ENCODE peak calls at places on chromosome 4, in seven cellular contexts. C is mesenchymal stem cell, Y is tibial artery, H is heart right ventricle, S is PC-3, P is adrenal gland, F is esophagus squamous epithelium. U is an unnamed sample.

GRCh38 chr4:148288448-148288847 is 153.8 kb downstream of the NR3C2 start:
- DNase-seq in C (no peak), Y (no peak), H (peak; percentile 60), S (no peak), P (no peak), F (no peak), U (no peak)

GRCh38 chr4:5370286-5370685 is 319.0 kb downstream of the STK32B start:
- DNase-seq in C (peak; percentile 90), Y (no peak), H (no peak), S (peak; percentile 90), P (no peak), F (no peak), U (peak; percentile 68)

GRCh38 chr4:5036239-5036638 is 15.0 kb upstream of the STK32B start:
- DNase-seq in C (peak; percentile 38), Y (peak; percentile 16), H (no peak), S (peak; percentile 11), P (no peak), F (no peak), U (no peak)

GRCh38 chr4:19684079-19684478 is 567.6 kb upstream of the SLIT2 start:
- DNase-seq in C (no peak), Y (no peak), H (no peak), S (no peak), P (no peak), F (no peak), U (no peak)

GRCh38 chr4:32607978-32608377 is 1887.8 kb downstream of the PCDH7 start:
- DNase-seq in C (no peak), Y (no peak), H (no peak), S (no peak), P (no peak), F (no peak), U (no peak)

GRCh38 chr4:665751-666435 is 8.2 kb downstream of the ATP5ME start:
- DNase-seq in C (no peak), Y (no peak), H (no peak), S (no peak), P (no peak), F (no peak), U (no peak)

GRCh38 chr4:112348488-112349158 is 51.5 kb downstream of the ALPK1 start:
- DNase-seq in C (peak; percentile 57), Y (peak; percentile 69), H (peak; percentile 69), S (peak; percentile 60), P (peak; percentile 39), F (no peak), U (no peak)

GRCh38 chr4:78556655-78557054 is 5.1 kb downstream of the ANXA3 start:
- DNase-seq in C (no peak), Y (no peak), H (no peak), S (peak; percentile 37), P (no peak), F (no peak), U (peak; percentile 72)

GRCh38 chr4:183610033-183610432 is 49.0 kb downstream of the RWDD4 start:
- DNase-seq in C (no peak), Y (no peak), H (no peak), S (no peak), P (no peak), F (no peak), U (no peak)

GRCh38 chr4:150323551-150324325 is 245.5 kb downstream of the DCLK2 start:
- DNase-seq in C (peak; percentile 33), Y (no peak), H (no peak), S (no peak), P (no peak), F (no peak), U (no peak)

GRCh38 chr4:41360214-41360910 is 103.6 kb downstream of the UCHL1 start:
- DNase-seq in C (peak; percentile 80), Y (peak; percentile 88), H (peak; percentile 85), S (peak; percentile 67), P (peak; percentile 79), F (no peak), U (peak; percentile 22)

GRCh38 chr4:130395871-130396270 is 1299.9 kb downstream of the C4orf33 start:
- DNase-seq in C (peak; percentile 31), Y (no peak), H (no peak), S (peak; percentile 73), P (no peak), F (no peak), U (peak; percentile 86)

GRCh38 chr4:141027421-141027820 is 105.8 kb downstream of the RNF150 start:
- DNase-seq in C (peak; percentile 32), Y (no peak), H (no peak), S (peak; percentile 38), P (no peak), F (no peak), U (no peak)

GRCh38 chr4:126267689-126268088 is 952.9 kb downstream of the FAT4 start:
- DNase-seq in C (peak; percentile 45), Y (no peak), H (no peak), S (no peak), P (no peak), F (no peak), U (peak; percentile 8)

DNA sequence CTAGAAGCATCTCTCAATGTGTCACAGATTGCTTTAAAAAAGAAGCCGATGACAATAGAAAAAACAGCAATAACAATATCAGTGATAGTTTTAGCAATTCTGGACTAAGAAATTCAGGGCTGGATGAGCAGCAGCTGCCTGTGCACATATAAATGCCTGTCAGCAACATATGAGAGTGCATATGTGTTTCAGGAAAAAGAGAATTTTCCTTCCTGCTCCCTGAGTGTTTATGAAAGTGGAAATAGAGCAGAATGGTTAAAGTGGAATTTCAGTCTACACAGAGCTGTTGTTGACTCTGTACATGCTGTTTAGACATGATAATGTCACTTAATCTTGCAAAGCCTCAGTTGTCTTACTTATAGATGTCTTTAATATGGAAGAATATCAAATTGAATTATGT is 164.4 kb upstream of the PCDH7 start:
- DNase-seq in C (no peak), Y (no peak), H (no peak), S (no peak), P (no peak), F (no peak), U (no peak)
- H3K27ac ChIP-seq in C (no peak overlapping the region), Y (no peak overlapping the region), H (no peak overlapping the region), S (no peak overlapping the region), P (no peak overlapping the region), F (no peak overlapping the region), U (no peak overlapping the region)

GRCh38 chr4:165331316-165331715 is 3.8 kb downstream of the MSMO1 start:
- DNase-seq in C (peak; percentile 19), Y (no peak), H (no peak), S (no peak), P (no peak), F (no peak), U (no peak)

GRCh38 chr4:165331823-165332222 is 4.4 kb downstream of the MSMO1 start:
- DNase-seq in C (no peak), Y (no peak), H (no peak), S (no peak), P (no peak), F (no peak), U (no peak)

GRCh38 chr4:165332502-165332901 is 5.0 kb downstream of the MSMO1 start:
- DNase-seq in C (no peak), Y (no peak), H (no peak), S (no peak), P (no peak), F (no peak), U (no peak)

GRCh38 chr4:165335163-165335703 is 7.8 kb downstream of the MSMO1 start:
- DNase-seq in C (no peak), Y (no peak), H (no peak), S (no peak), P (no peak), F (no peak), U (no peak)

DNA sequence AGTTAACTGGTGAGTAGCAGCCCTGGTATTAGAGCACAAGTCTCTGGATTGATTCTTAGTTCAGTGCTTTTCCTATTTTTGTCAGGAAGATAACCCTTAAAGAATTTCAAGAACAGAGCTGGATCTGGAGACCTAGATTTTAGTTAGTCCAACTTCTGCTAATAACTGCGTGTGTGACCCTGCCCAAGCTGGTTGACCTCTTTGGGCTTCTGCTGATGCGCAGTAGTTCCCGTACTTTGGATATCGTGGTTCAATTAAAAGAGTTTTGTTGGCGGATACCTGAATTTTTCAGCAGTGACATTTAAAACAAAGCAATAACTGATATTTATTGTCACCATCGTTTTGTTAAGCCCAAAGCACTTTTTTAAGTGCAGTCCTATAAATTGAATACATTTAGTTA is 9.3 kb downstream of the MSMO1 start:
- DNase-seq in C (no peak), Y (no peak), H (no peak), S (no peak), P (no peak), F (no peak), U (no peak)
- H3K27ac ChIP-seq in C (no peak overlapping the region), Y (no peak overlapping the region), H (no peak overlapping the region), S (no peak overlapping the region), P (no peak overlapping the region), F (no peak overlapping the region), U (no peak overlapping the region)

GRCh38 chr4:94507281-94507680 is 55.5 kb downstream of the PDLIM5 start:
- DNase-seq in C (no peak), Y (no peak), H (no peak), S (no peak), P (no peak), F (no peak), U (peak; percentile 69)
- H3K27ac ChIP-seq in C (no peak overlapping the region), Y (peak overlapping the region; percentile 71), H (no peak overlapping the region), S (peak overlapping the region; percentile 77), P (peak overlapping the region; percentile 55), F (peak overlapping the region; percentile 13), U (peak overlapping the region; percentile 55)

GRCh38 chr4:123244233-123244632 is 152.4 kb upstream of the SPRY1 start:
- DNase-seq in C (peak; percentile 24), Y (no peak), H (peak; percentile 51), S (no peak), P (peak; percentile 27), F (no peak), U (peak; percentile 63)

GRCh38 chr4:123249821-123250220 is 146.8 kb upstream of the SPRY1 start:
- DNase-seq in C (no peak), Y (no peak), H (no peak), S (no peak), P (no peak), F (no peak), U (no peak)

GRCh38 chr4:123250843-123251242 is 145.8 kb upstream of the SPRY1 start:
- DNase-seq in C (peak; percentile 38), Y (no peak), H (peak; percentile 33), S (no peak), P (peak; percentile 26), F (no peak), U (peak; percentile 63)

GRCh38 chr4:123246085-123246484 is 150.5 kb upstream of the SPRY1 start:
- DNase-seq in C (no peak), Y (no peak), H (no peak), S (no peak), P (no peak), F (no peak), U (no peak)

GRCh38 chr4:123248260-123248659 is 148.3 kb upstream of the SPRY1 start:
- DNase-seq in C (peak; percentile 16), Y (no peak), H (no peak), S (no peak), P (no peak), F (no peak), U (no peak)
- H3K27ac ChIP-seq in C (no peak overlapping the region), Y (no peak overlapping the region), H (no peak overlapping the region), S (no peak overlapping the region), P (no peak overlapping the region), F (no peak overlapping the region), U (no peak overlapping the region)

GRCh38 chr4:139108567-139109128 is 68.4 kb downstream of the ELF2 start:
- DNase-seq in C (no peak), Y (no peak), H (no peak), S (no peak), P (no peak), F (no peak), U (no peak)
- H3K27ac ChIP-seq in C (no peak overlapping the region), Y (no peak overlapping the region), H (no peak overlapping the region), S (no peak overlapping the region), P (no peak overlapping the region), F (no peak overlapping the region), U (no peak overlapping the region)

GRCh38 chr4:168900080-168900479 is 110.0 kb downstream of the CBR4 start:
- DNase-seq in C (no peak), Y (peak; percentile 88), H (peak; percentile 39), S (no peak), P (no peak), F (no peak), U (no peak)
- H3K27ac ChIP-seq in C (no peak overlapping the region), Y (peak overlapping the region; percentile 31), H (no peak overlapping the region), S (no peak overlapping the region), P (no peak overlapping the region), F (no peak overlapping the region), U (no peak overlapping the region)

U was measured in foreskin keratinocyte.